ENCODE peak calls at places on chromosomes 11 and 22, in eight cellular contexts. One of them, this sample, is unnamed.
A peak's percentile ranks its signal among the peaks of the same experiment; 100 is the strongest.

GRCh38 chr11:125692887-125693286 is 12.2 kb upstream of the ACRV1 start:
- DNase-seq in kidney: no peak
- DNase-seq in Peyer's patch: no peak
- DNase-seq in tibial artery: no peak
- DNase-seq in cardiac muscle cell: no peak
- DNase-seq in tibial nerve: no peak
- DNase-seq in IMR-90: no peak
- DNase-seq in MM.1S: no peak
- DNase-seq in this sample: no peak

GRCh38 chr11:40722179-40722795 is 737.2 kb downstream of the LRRC4C start:
- DNase-seq in kidney: no peak
- DNase-seq in Peyer's patch: no peak
- DNase-seq in tibial artery: no peak
- DNase-seq in cardiac muscle cell: peak; percentile 33
- DNase-seq in tibial nerve: no peak
- DNase-seq in IMR-90: peak; percentile 0
- DNase-seq in MM.1S: peak; percentile 29
- DNase-seq in this sample: no peak

GRCh38 chr22:32839776-32840571 is 38.5 kb downstream of the TIMP3 start:
- DNase-seq in kidney: no peak
- DNase-seq in Peyer's patch: no peak
- DNase-seq in tibial artery: no peak
- DNase-seq in cardiac muscle cell: no peak
- DNase-seq in tibial nerve: no peak
- DNase-seq in IMR-90: peak; percentile 41
- DNase-seq in MM.1S: no peak
- DNase-seq in this sample: no peak

GRCh38 chr22:42990131-42990838 is 24.7 kb downstream of the PACSIN2 start:
- DNase-seq in kidney: no peak
- DNase-seq in Peyer's patch: peak; percentile 48
- DNase-seq in tibial artery: peak; percentile 76
- DNase-seq in cardiac muscle cell: no peak
- DNase-seq in tibial nerve: no peak
- DNase-seq in IMR-90: peak; percentile 89
- DNase-seq in MM.1S: no peak
- DNase-seq in this sample: no peak

GRCh38 chr11:120707098-120707497 is 195.6 kb downstream of the GRIK4 start:
- DNase-seq in kidney: no peak
- DNase-seq in Peyer's patch: no peak
- DNase-seq in tibial artery: no peak
- DNase-seq in cardiac muscle cell: no peak
- DNase-seq in tibial nerve: no peak
- DNase-seq in IMR-90: peak; percentile 28
- DNase-seq in MM.1S: no peak
- DNase-seq in this sample: no peak

GRCh38 chr22:24325105-24325757 is 54.6 kb downstream of the SPECC1L start:
- DNase-seq in kidney: no peak
- DNase-seq in Peyer's patch: no peak
- DNase-seq in tibial artery: no peak
- DNase-seq in cardiac muscle cell: peak; percentile 51
- DNase-seq in tibial nerve: peak; percentile 48
- DNase-seq in IMR-90: peak; percentile 92
- DNase-seq in MM.1S: peak; percentile 84
- DNase-seq in this sample: no peak

GRCh38 chr11:108838804-108839128 is 173.9 kb downstream of the DDX10 start:
- DNase-seq in kidney: no peak
- DNase-seq in Peyer's patch: no peak
- DNase-seq in tibial artery: no peak
- DNase-seq in cardiac muscle cell: no peak
- DNase-seq in tibial nerve: no peak
- DNase-seq in IMR-90: no peak
- DNase-seq in MM.1S: no peak
- DNase-seq in this sample: no peak

GRCh38 chr11:3203221-3204043 is 15.2 kb downstream of the MRGPRG start:
- DNase-seq in kidney: peak; percentile 76
- DNase-seq in Peyer's patch: no peak
- DNase-seq in tibial artery: peak; percentile 45
- DNase-seq in cardiac muscle cell: peak; percentile 73
- DNase-seq in tibial nerve: no peak
- DNase-seq in IMR-90: no peak
- DNase-seq in MM.1S: no peak
- DNase-seq in this sample: no peak

GRCh38 chr11:128503231-128503991 is 83.9 kb downstream of the ETS1 start:
- DNase-seq in kidney: no peak
- DNase-seq in Peyer's patch: no peak
- DNase-seq in tibial artery: no peak
- DNase-seq in cardiac muscle cell: no peak
- DNase-seq in tibial nerve: no peak
- DNase-seq in IMR-90: peak; percentile 96
- DNase-seq in MM.1S: no peak
- DNase-seq in this sample: peak; percentile 58

GRCh38 chr11:128502736-128503135 is 84.6 kb downstream of the ETS1 start:
- DNase-seq in kidney: no peak
- DNase-seq in Peyer's patch: no peak
- DNase-seq in tibial artery: no peak
- DNase-seq in cardiac muscle cell: no peak
- DNase-seq in tibial nerve: no peak
- DNase-seq in IMR-90: peak; percentile 96
- DNase-seq in MM.1S: no peak
- DNase-seq in this sample: no peak

GRCh38 chr11:128500488-128500887 is 86.9 kb downstream of the ETS1 start:
- DNase-seq in kidney: no peak
- DNase-seq in Peyer's patch: no peak
- DNase-seq in tibial artery: no peak
- DNase-seq in cardiac muscle cell: no peak
- DNase-seq in tibial nerve: no peak
- DNase-seq in IMR-90: peak; percentile 62
- DNase-seq in MM.1S: no peak
- DNase-seq in this sample: no peak

GRCh38 chr11:128501008-128501407 is 86.3 kb downstream of the ETS1 start:
- DNase-seq in kidney: no peak
- DNase-seq in Peyer's patch: no peak
- DNase-seq in tibial artery: no peak
- DNase-seq in cardiac muscle cell: no peak
- DNase-seq in tibial nerve: no peak
- DNase-seq in IMR-90: no peak
- DNase-seq in MM.1S: no peak
- DNase-seq in this sample: no peak

DNA sequence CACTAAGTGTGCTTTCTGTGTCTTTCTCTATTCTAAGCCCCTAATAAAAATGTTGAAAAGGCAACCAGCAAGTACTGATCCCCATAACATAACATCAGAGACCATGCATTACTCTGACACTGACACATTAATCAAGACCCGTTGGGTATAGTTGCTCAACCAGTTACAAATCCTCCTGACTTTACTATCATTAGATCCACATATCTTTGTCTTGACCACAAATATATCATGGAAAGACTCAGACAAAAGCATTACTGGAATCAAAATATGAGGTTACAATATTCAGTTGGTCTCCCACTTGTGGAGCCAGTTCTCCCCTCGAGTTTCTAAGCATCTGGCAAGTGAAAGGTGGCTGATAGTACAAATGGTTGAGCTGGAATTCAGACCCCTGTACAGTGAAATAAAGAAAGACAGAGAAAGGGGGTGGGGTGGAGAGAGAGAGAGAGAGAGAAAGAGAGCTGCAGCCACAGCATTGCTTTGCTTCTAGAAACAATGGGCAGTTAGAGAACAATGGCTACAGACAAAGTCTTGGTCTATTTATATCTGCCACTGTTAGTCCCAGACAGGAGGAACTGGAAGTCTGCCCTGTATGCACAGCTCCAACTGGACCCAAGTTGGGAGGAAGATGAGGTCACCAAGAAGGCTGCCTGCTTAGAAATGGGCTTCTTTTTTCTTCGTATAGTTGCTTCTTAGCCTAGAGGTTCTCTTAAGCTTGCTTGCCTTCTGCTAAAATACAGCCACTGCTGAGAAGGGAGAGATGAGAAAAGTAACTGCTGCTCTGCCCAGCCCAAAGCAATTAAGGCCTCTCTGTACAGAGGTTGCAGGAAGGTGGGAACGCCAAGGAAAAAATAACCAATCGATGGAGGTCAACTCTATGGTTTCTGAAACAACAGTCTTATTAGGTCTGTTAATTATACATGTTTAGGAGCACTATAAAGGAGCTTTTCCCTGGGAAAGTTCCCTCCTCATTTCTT is 85.5 kb downstream of the ETS1 start:
- DNase-seq in kidney: no peak
- DNase-seq in Peyer's patch: no peak
- DNase-seq in tibial artery: no peak
- DNase-seq in cardiac muscle cell: no peak
- DNase-seq in tibial nerve: no peak
- DNase-seq in IMR-90: peak; percentile 77
- DNase-seq in MM.1S: no peak
- DNase-seq in this sample: no peak
- H3K4me1 ChIP-seq in kidney: peaks cover 27% of the 10 kb centered on the region
- H3K4me1 ChIP-seq in Peyer's patch: peaks cover 53% of the 10 kb centered on the region
- H3K4me1 ChIP-seq in tibial artery: peaks cover 100% of the 10 kb centered on the region
- H3K4me1 ChIP-seq in cardiac muscle cell: peaks cover 19% of the 10 kb centered on the region
- H3K4me1 ChIP-seq in tibial nerve: peaks cover 64% of the 10 kb centered on the region
- H3K4me1 ChIP-seq in IMR-90: peaks cover 50% of the 10 kb centered on the region
- H3K4me1 ChIP-seq in MM.1S: peaks cover 24% of the 10 kb centered on the region
- H3K4me1 ChIP-seq in this sample: peaks cover 99% of the 10 kb centered on the region

DNA sequence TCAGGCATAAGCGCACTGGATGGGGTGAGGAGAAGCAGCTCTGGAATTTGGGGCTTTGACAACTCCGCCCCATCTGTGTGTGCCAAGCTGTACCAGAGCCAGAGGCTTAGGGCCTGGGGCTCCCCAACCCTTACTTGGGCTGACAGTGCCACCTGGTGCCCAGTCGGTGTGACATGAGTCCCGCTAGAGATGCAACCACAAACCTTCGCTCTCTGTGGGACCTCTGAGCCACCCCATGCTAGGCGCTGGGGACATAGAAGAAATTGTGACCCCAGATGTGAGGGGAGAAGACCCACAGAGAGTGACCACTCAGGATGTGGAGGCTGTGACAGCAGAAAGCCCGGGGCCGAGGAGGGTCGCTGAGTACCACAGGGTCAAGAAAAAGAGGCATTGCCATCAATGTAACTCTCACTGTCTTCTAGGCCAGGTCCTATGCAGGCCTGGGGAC is 36.0 kb upstream of the FCHSD2 start:
- DNase-seq in kidney: peak; percentile 92
- DNase-seq in Peyer's patch: peak; percentile 91
- DNase-seq in tibial artery: peak; percentile 94
- DNase-seq in cardiac muscle cell: peak; percentile 78
- DNase-seq in tibial nerve: peak; percentile 84
- DNase-seq in IMR-90: peak; percentile 81
- DNase-seq in MM.1S: peak; percentile 86
- DNase-seq in this sample: peak; percentile 73
- H3K27ac ChIP-seq in kidney: peak overlapping the region; percentile 50
- H3K27ac ChIP-seq in Peyer's patch: no peak overlapping the region
- H3K27ac ChIP-seq in tibial artery: peak overlapping the region; percentile 82
- H3K27ac ChIP-seq in cardiac muscle cell: no peak overlapping the region
- H3K27ac ChIP-seq in tibial nerve: peak overlapping the region; percentile 79
- H3K27ac ChIP-seq in IMR-90: no peak overlapping the region
- H3K27ac ChIP-seq in MM.1S: no peak overlapping the region
- H3K27ac ChIP-seq in this sample: no peak overlapping the region

GRCh38 chr22:38137876-38138687 is 27.6 kb upstream of the BAIAP2L2 start:
- DNase-seq in kidney: peak; percentile 33
- DNase-seq in Peyer's patch: peak; percentile 36
- DNase-seq in tibial artery: peak; percentile 29
- DNase-seq in cardiac muscle cell: no peak
- DNase-seq in tibial nerve: no peak
- DNase-seq in IMR-90: no peak
- DNase-seq in MM.1S: no peak
- DNase-seq in this sample: no peak
- H3K36me3 ChIP-seq in kidney: peaks cover 7% of the 10 kb centered on the region
- H3K36me3 ChIP-seq in Peyer's patch: no peaks in the 10 kb centered on the region
- H3K36me3 ChIP-seq in tibial artery: peaks cover 9% of the 10 kb centered on the region
- H3K36me3 ChIP-seq in cardiac muscle cell: no peaks in the 10 kb centered on the region
- H3K36me3 ChIP-seq in tibial nerve: no peaks in the 10 kb centered on the region
- H3K36me3 ChIP-seq in IMR-90: no peaks in the 10 kb centered on the region
- H3K36me3 ChIP-seq in MM.1S: no peaks in the 10 kb centered on the region
- H3K36me3 ChIP-seq in this sample: peaks cover 6% of the 10 kb centered on the region

GRCh38 chr11:75308986-75309385 is 42.5 kb downstream of the ARRB1 start:
- DNase-seq in kidney: peak; percentile 61
- DNase-seq in Peyer's patch: no peak
- DNase-seq in tibial artery: no peak
- DNase-seq in cardiac muscle cell: no peak
- DNase-seq in tibial nerve: no peak
- DNase-seq in IMR-90: no peak
- DNase-seq in MM.1S: no peak
- DNase-seq in this sample: no peak
- H3K4me1 ChIP-seq in kidney: peaks cover 22% of the 10 kb centered on the region
- H3K4me1 ChIP-seq in Peyer's patch: no peaks in the 10 kb centered on the region
- H3K4me1 ChIP-seq in tibial artery: peaks cover 21% of the 10 kb centered on the region
- H3K4me1 ChIP-seq in cardiac muscle cell: no peaks in the 10 kb centered on the region
- H3K4me1 ChIP-seq in tibial nerve: peaks cover 35% of the 10 kb centered on the region
- H3K4me1 ChIP-seq in IMR-90: peaks cover 12% of the 10 kb centered on the region
- H3K4me1 ChIP-seq in MM.1S: no peaks in the 10 kb centered on the region
- H3K4me1 ChIP-seq in this sample: no peaks in the 10 kb centered on the region

GRCh38 chr11:77473001-77473800 is 693 bp downstream of the PAK1 start:
- DNase-seq in kidney: peak; percentile 82
- DNase-seq in Peyer's patch: peak; percentile 66
- DNase-seq in tibial artery: peak; percentile 70
- DNase-seq in cardiac muscle cell: peak; percentile 77
- DNase-seq in tibial nerve: peak; percentile 12
- DNase-seq in IMR-90: no peak
- DNase-seq in MM.1S: peak; percentile 68
- DNase-seq in this sample: peak; percentile 56

GRCh38 chr11:77471520-77472234 is 2.2 kb downstream of the PAK1 start:
- DNase-seq in kidney: no peak
- DNase-seq in Peyer's patch: peak; percentile 63
- DNase-seq in tibial artery: no peak
- DNase-seq in cardiac muscle cell: peak; percentile 59
- DNase-seq in tibial nerve: peak; percentile 12
- DNase-seq in IMR-90: no peak
- DNase-seq in MM.1S: peak; percentile 36
- DNase-seq in this sample: no peak

GRCh38 chr11:77473801-77474508 is at the start of gene PAK1:
- DNase-seq in kidney: peak; percentile 94
- DNase-seq in Peyer's patch: peak; percentile 95
- DNase-seq in tibial artery: peak; percentile 85
- DNase-seq in cardiac muscle cell: peak; percentile 89
- DNase-seq in tibial nerve: peak; percentile 67
- DNase-seq in IMR-90: peak; percentile 86
- DNase-seq in MM.1S: peak; percentile 90
- DNase-seq in this sample: peak; percentile 91

GRCh38 chr11:77475206-77475605 is 1.3 kb upstream of the PAK1 start:
- DNase-seq in kidney: no peak
- DNase-seq in Peyer's patch: no peak
- DNase-seq in tibial artery: no peak
- DNase-seq in cardiac muscle cell: no peak
- DNase-seq in tibial nerve: no peak
- DNase-seq in IMR-90: no peak
- DNase-seq in MM.1S: no peak
- DNase-seq in this sample: no peak

DNA sequence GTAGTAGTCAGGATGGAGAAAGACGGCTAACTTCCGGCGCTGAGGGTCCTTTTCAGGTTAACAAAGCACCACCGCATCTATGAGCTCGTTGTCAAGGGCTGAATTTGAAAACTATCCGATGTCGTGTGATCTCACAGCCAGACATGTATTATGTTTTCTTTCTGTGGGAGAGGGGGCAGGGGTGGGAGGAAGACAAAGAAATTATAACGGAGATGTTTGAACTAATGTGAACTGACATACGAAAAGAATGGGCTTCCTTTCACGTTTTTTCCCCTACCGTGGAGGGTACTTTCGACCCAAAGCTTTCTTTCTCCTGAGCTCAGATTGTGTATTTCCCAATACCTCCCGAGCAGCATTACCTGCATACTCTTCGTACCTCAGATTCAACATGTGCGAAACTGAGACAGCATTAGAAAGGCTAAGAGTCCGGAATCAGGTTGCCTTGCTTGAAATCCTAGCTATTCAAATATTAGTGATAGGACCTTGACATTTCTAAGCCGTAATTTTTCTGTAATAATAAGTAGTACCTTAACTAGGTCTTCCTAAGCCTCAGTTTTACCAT is 696 bp upstream of the PAK1 start:
- DNase-seq in kidney: no peak
- DNase-seq in Peyer's patch: no peak
- DNase-seq in tibial artery: no peak
- DNase-seq in cardiac muscle cell: no peak
- DNase-seq in tibial nerve: no peak
- DNase-seq in IMR-90: no peak
- DNase-seq in MM.1S: no peak
- DNase-seq in this sample: no peak
- H3K27ac ChIP-seq in kidney: peak overlapping the region; percentile 88
- H3K27ac ChIP-seq in Peyer's patch: peak overlapping the region; percentile 91
- H3K27ac ChIP-seq in tibial artery: no peak overlapping the region
- H3K27ac ChIP-seq in cardiac muscle cell: no peak overlapping the region
- H3K27ac ChIP-seq in tibial nerve: peak overlapping the region; percentile 61
- H3K27ac ChIP-seq in IMR-90: no peak overlapping the region
- H3K27ac ChIP-seq in MM.1S: peak overlapping the region; percentile 1
- H3K27ac ChIP-seq in this sample: peak overlapping the region; percentile 49

This sample was measured in CD4-positive, alpha-beta memory T cell.